ENCODE peak calls at places on chromosome X, in ten cellular contexts. One of them, this sample, is unnamed.

GRCh38 chrX:139475432-139475831 is 55.1 kb upstream of the F9 start:
- DNase-seq in psoas muscle: no peak
- DNase-seq in activated CD8-positive, alpha-beta memory T cell treated with anti-CD3 and anti-CD28 coated beads for 4 hours: no peak
- DNase-seq in astrocyte: no peak
- DNase-seq in NCI-H1092: no peak
- DNase-seq in stomach: no peak
- DNase-seq in left ventricle myocardium inferior: no peak
- DNase-seq in stimulated activated CD8-positive, alpha-beta memory T cell treated with anti-CD3 and anti-CD28 coated beads, Interleukin-15, amount 100 ng/mL, for 1 hour: no peak
- DNase-seq in breast epithelium: no peak
- DNase-seq in thoracic aorta: no peak
- DNase-seq in this sample: no peak

GRCh38 chrX:66019974-66020373 is 19.9 kb downstream of the VSIG4 start:
- DNase-seq in thoracic aorta: no peak
- DNase-seq in activated CD8-positive, alpha-beta memory T cell treated with anti-CD3 and anti-CD28 coated beads for 4 hours: no peak
- DNase-seq in psoas muscle: no peak
- DNase-seq in left ventricle myocardium inferior: no peak
- DNase-seq in stimulated activated CD8-positive, alpha-beta memory T cell treated with anti-CD3 and anti-CD28 coated beads, Interleukin-15, amount 100 ng/mL, for 1 hour: no peak
- DNase-seq in NCI-H1092: no peak
- DNase-seq in astrocyte: no peak
- DNase-seq in stomach: no peak
- DNase-seq in breast epithelium: no peak
- DNase-seq in this sample: no peak

GRCh38 chrX:78625292-78625909 is 33.7 kb downstream of the RTL3 start:
- DNase-seq in astrocyte: no peak
- DNase-seq in activated CD8-positive, alpha-beta memory T cell treated with anti-CD3 and anti-CD28 coated beads for 4 hours: no peak
- DNase-seq in NCI-H1092: no peak
- DNase-seq in breast epithelium: no peak
- DNase-seq in stimulated activated CD8-positive, alpha-beta memory T cell treated with anti-CD3 and anti-CD28 coated beads, Interleukin-15, amount 100 ng/mL, for 1 hour: no peak
- DNase-seq in psoas muscle: no peak
- DNase-seq in thoracic aorta: no peak
- DNase-seq in left ventricle myocardium inferior: no peak
- DNase-seq in stomach: no peak
- DNase-seq in this sample: no peak

GRCh38 chrX:119682019-119682989 is 10.7 kb downstream of the SEPTIN6 start:
- DNase-seq in thoracic aorta: no peak
- DNase-seq in breast epithelium: no peak
- DNase-seq in stomach: no peak
- DNase-seq in activated CD8-positive, alpha-beta memory T cell treated with anti-CD3 and anti-CD28 coated beads for 4 hours: no peak
- DNase-seq in NCI-H1092: no peak
- DNase-seq in astrocyte: no peak
- DNase-seq in stimulated activated CD8-positive, alpha-beta memory T cell treated with anti-CD3 and anti-CD28 coated beads, Interleukin-15, amount 100 ng/mL, for 1 hour: no peak
- DNase-seq in left ventricle myocardium inferior: no peak
- DNase-seq in psoas muscle: no peak
- DNase-seq in this sample: no peak

GRCh38 chrX:11352296-11352741 is 59.1 kb downstream of the AMELX start:
- DNase-seq in NCI-H1092: no peak
- DNase-seq in breast epithelium: no peak
- DNase-seq in stimulated activated CD8-positive, alpha-beta memory T cell treated with anti-CD3 and anti-CD28 coated beads, Interleukin-15, amount 100 ng/mL, for 1 hour: no peak
- DNase-seq in left ventricle myocardium inferior: no peak
- DNase-seq in activated CD8-positive, alpha-beta memory T cell treated with anti-CD3 and anti-CD28 coated beads for 4 hours: no peak
- DNase-seq in thoracic aorta: no peak
- DNase-seq in psoas muscle: no peak
- DNase-seq in astrocyte: no peak
- DNase-seq in stomach: no peak
- DNase-seq in this sample: no peak

GRCh38 chrX:23552289-23552688 is 115.0 kb upstream of the PRDX4 start:
- DNase-seq in stimulated activated CD8-positive, alpha-beta memory T cell treated with anti-CD3 and anti-CD28 coated beads, Interleukin-15, amount 100 ng/mL, for 1 hour: no peak
- DNase-seq in astrocyte: no peak
- DNase-seq in left ventricle myocardium inferior: no peak
- DNase-seq in breast epithelium: no peak
- DNase-seq in thoracic aorta: no peak
- DNase-seq in activated CD8-positive, alpha-beta memory T cell treated with anti-CD3 and anti-CD28 coated beads for 4 hours: no peak
- DNase-seq in stomach: no peak
- DNase-seq in psoas muscle: no peak
- DNase-seq in NCI-H1092: no peak
- DNase-seq in this sample: no peak

GRCh38 chrX:17631647-17632046 is 105.6 kb upstream of the SCML1 start:
- DNase-seq in astrocyte: no peak
- DNase-seq in stimulated activated CD8-positive, alpha-beta memory T cell treated with anti-CD3 and anti-CD28 coated beads, Interleukin-15, amount 100 ng/mL, for 1 hour: no peak
- DNase-seq in breast epithelium: no peak
- DNase-seq in stomach: no peak
- DNase-seq in thoracic aorta: no peak
- DNase-seq in psoas muscle: no peak
- DNase-seq in left ventricle myocardium inferior: no peak
- DNase-seq in activated CD8-positive, alpha-beta memory T cell treated with anti-CD3 and anti-CD28 coated beads for 4 hours: no peak
- DNase-seq in NCI-H1092: no peak
- DNase-seq in this sample: no peak

GRCh38 chrX:55056820-55057690 is 17.8 kb upstream of the PAGE2B start:
- DNase-seq in breast epithelium: no peak
- DNase-seq in psoas muscle: no peak
- DNase-seq in activated CD8-positive, alpha-beta memory T cell treated with anti-CD3 and anti-CD28 coated beads for 4 hours: no peak
- DNase-seq in left ventricle myocardium inferior: no peak
- DNase-seq in stomach: no peak
- DNase-seq in astrocyte: peak
- DNase-seq in NCI-H1092: peak
- DNase-seq in stimulated activated CD8-positive, alpha-beta memory T cell treated with anti-CD3 and anti-CD28 coated beads, Interleukin-15, amount 100 ng/mL, for 1 hour: no peak
- DNase-seq in thoracic aorta: no peak
- DNase-seq in this sample: no peak

GRCh38 chrX:18639280-18639679 is 32.6 kb downstream of the RS1 start:
- DNase-seq in NCI-H1092: no peak
- DNase-seq in stimulated activated CD8-positive, alpha-beta memory T cell treated with anti-CD3 and anti-CD28 coated beads, Interleukin-15, amount 100 ng/mL, for 1 hour: no peak
- DNase-seq in breast epithelium: no peak
- DNase-seq in thoracic aorta: no peak
- DNase-seq in astrocyte: no peak
- DNase-seq in activated CD8-positive, alpha-beta memory T cell treated with anti-CD3 and anti-CD28 coated beads for 4 hours: no peak
- DNase-seq in psoas muscle: no peak
- DNase-seq in left ventricle myocardium inferior: no peak
- DNase-seq in stomach: no peak
- DNase-seq in this sample: no peak